ENCODE peak calls at places on chromosome 12, in ten cellular contexts. D is AG10803, H is K562, V is epithelial cell of esophagus, Z is heart right ventricle, J is stomach, W is gastrocnemius medialis, F is esophagus squamous epithelium, R is Panc1, L is astrocyte of the cerebellum. T is an unnamed sample.

GRCh38 chr12:6688543-6688999 is 604 bp downstream of the ZNF384 start:
- DNase-seq in W (no peak), D (peak; percentile 22), H (no peak), R (no peak), Z (peak; percentile 45), J (peak; percentile 49), L (no peak), F (peak; percentile 54), V (no peak), T (no peak)

GRCh38 chr12:111773801-111774551 is 7.2 kb downstream of the ALDH2 start:
- DNase-seq in J (peak; percentile 80), D (peak; percentile 90), L (peak; percentile 60), V (peak; percentile 94), Z (peak; percentile 55), R (no peak), F (no peak), W (peak; percentile 79), H (no peak), T (no peak)

GRCh38 chr12:109731806-109732205 is 18.2 kb downstream of the FAM222A start:
- DNase-seq in W (no peak), H (no peak), V (no peak), L (no peak), Z (no peak), J (peak; percentile 22), F (no peak), R (no peak), D (no peak), T (no peak)

GRCh38 chr12:103905730-103906349 is 24.4 kb upstream of the HSP90B1 start:
- DNase-seq in D (no peak), V (peak; percentile 87), L (no peak), W (no peak), R (no peak), J (no peak), Z (no peak), H (no peak), F (no peak), T (no peak)

GRCh38 chr12:3035815-3036702 is 41.1 kb upstream of the TSPAN9 start:
- DNase-seq in Z (no peak), L (no peak), R (no peak), J (no peak), H (no peak), V (no peak), D (no peak), F (no peak), W (no peak), T (no peak)

GRCh38 chr12:27143676-27144075 is 61.3 kb upstream of the C12orf71 start:
- DNase-seq in J (no peak), D (no peak), R (no peak), L (no peak), H (no peak), F (no peak), W (no peak), V (no peak), Z (no peak), T (no peak)

GRCh38 chr12:13404111-13404628 is 207.6 kb downstream of the EMP1 start:
- DNase-seq in J (no peak), L (no peak), D (no peak), W (no peak), F (no peak), V (no peak), R (no peak), H (no peak), Z (no peak), T (no peak)

GRCh38 chr12:106147956-106148355 is 9.2 kb upstream of the NUAK1 start:
- DNase-seq in V (no peak), J (peak; percentile 84), R (no peak), H (no peak), D (no peak), W (peak; percentile 82), Z (peak; percentile 86), F (no peak), L (no peak), T (no peak)

DNA sequence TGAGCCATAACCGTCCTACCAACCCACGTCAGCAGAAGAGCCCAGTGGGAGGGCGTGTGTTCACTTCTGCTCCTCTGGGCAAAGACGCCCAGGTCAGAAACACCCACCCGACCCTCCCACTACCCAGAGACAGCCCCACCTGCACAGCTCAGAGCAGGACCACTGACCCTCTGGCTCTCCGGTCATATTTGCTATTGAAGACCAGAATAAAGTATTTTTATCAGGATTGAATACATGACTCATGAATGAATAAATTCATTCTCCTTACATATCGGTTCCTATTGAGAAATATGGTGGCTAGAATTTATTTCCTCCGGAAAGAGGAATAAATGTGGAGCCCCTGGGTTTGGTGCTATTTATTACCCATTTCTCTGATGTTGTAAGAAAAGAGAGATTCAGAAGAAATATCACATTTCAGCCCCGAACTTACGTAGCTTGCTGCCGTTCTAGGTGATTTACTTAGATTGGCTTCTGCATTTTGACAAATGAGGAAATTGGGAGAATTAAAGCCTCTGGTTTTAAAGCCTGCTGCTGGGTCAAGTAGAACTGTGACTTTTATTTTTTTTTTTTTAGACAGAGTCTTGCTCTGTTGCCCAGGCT is 36.4 kb upstream of the P2RX7 start:
- DNase-seq in J (no peak), R (no peak), Z (no peak), L (no peak), H (no peak), W (no peak), F (no peak), D (no peak), V (no peak), T (no peak)
- TF ChIP-seq CTCF in J (no peak), R (peak; percentile 37), Z (peak; percentile 10), L (no peak), H (no peak), W (no peak), F (no peak), D (no peak), V (no peak), T (peak; percentile 9)

GRCh38 chr12:132451172-132451835 is 38.6 kb upstream of the FBRSL1 start:
- DNase-seq in F (no peak), D (no peak), H (no peak), J (no peak), Z (no peak), W (no peak), R (no peak), L (no peak), V (no peak), T (no peak)

GRCh38 chr12:132450391-132451171 is 39.4 kb upstream of the FBRSL1 start:
- DNase-seq in J (no peak), Z (no peak), W (no peak), F (no peak), R (no peak), D (no peak), L (no peak), H (no peak), V (no peak), T (no peak)

GRCh38 chr12:132452596-132453350 is 37.2 kb upstream of the FBRSL1 start:
- DNase-seq in L (no peak), W (no peak), H (no peak), F (no peak), D (no peak), V (no peak), Z (no peak), J (no peak), R (no peak), T (no peak)

GRCh38 chr12:132453361-132454133 is 36.4 kb upstream of the FBRSL1 start:
- DNase-seq in F (no peak), L (no peak), J (no peak), D (peak; percentile 61), Z (no peak), W (no peak), V (no peak), R (no peak), H (no peak), T (no peak)

DNA sequence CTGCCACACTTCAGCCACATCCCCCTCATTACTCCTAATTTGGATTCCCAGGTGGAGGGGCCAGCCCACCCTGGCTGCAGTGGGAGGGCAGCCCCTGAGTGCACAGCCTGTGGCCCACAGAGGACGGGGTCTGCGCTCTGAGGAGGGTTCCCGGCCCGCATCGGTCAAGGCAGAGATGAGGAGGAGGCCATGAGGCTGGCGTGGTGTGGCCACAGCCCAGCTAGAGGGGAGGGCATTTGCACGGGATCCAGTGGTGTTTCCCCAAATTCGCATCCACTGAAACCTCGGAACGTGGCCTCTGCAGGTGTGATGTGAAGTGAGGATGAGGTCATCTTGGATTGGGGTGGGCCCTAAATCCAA is 38.1 kb upstream of the FBRSL1 start:
- DNase-seq in J (no peak), F (no peak), R (no peak), D (no peak), L (no peak), W (no peak), V (no peak), Z (no peak), H (no peak), T (no peak)
- TF ChIP-seq CTCF in J (no peak), F (no peak), R (no peak), D (no peak), L (no peak), W (no peak), V (no peak), Z (no peak), H (no peak), T (no peak)

DNA sequence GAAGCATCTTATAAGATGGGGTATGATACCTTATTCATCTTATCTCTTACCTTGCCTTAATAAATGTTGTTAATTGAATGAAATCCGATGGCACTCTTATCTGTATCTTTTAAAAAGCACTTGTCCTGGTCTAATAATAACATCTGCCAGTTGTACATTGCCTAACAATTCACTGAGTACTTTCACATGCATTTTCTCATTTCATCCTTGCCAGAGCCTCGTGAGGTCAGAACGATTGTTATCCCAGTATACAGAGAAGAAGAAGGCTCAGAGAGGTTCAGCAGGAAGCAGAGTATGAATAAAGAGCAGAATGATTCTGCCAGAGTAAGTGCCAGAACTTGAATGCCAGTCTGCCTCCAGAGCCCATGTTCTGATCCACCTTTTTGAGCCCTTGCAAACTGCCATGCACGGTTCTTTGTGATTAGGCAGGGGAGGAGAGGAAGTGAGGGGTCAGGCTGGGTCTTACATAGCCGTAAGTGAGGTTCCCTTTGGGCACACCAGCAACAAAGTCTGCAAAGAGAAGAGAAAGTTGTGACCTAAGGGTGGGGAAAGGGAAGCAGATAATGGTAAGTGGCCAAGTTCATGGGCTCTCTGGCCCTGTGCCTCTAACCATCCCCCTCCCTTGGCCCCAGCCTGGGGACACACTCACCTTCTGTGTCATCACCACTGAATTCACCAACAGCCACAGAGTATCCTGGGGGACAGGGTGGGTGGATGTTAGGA is 11.7 kb downstream of the ITGA5 start:
- DNase-seq in W (no peak), L (no peak), J (no peak), F (no peak), Z (no peak), D (no peak), H (no peak), V (no peak), R (no peak), T (no peak)
- TF ChIP-seq CTCF in W (no peak), L (no peak), J (no peak), F (no peak), Z (no peak), D (no peak), H (no peak), V (no peak), R (no peak), T (no peak)

GRCh38 chr12:69651922-69652321 is 41.2 kb upstream of the LRRC10 start:
- DNase-seq in H (peak; percentile 42), W (no peak), J (no peak), R (no peak), V (no peak), Z (no peak), F (no peak), L (no peak), D (no peak), T (no peak)

GRCh38 chr12:69647178-69647577 is 36.5 kb upstream of the LRRC10 start:
- DNase-seq in D (no peak), W (no peak), Z (no peak), H (no peak), R (no peak), J (no peak), F (no peak), V (no peak), L (no peak), T (no peak)

GRCh38 chr12:69648476-69648875 is 37.8 kb upstream of the LRRC10 start:
- DNase-seq in D (peak; percentile 93), J (no peak), W (no peak), F (no peak), Z (no peak), V (peak; percentile 97), H (no peak), R (no peak), L (peak; percentile 37), T (no peak)

GRCh38 chr12:69653703-69654102 is 43.0 kb upstream of the LRRC10 start:
- DNase-seq in J (no peak), W (no peak), V (peak; percentile 83), H (no peak), R (no peak), D (peak; percentile 43), L (no peak), F (no peak), Z (no peak), T (no peak)

GRCh38 chr12:69649529-69649928 is 38.8 kb upstream of the LRRC10 start:
- DNase-seq in W (no peak), Z (no peak), R (no peak), L (no peak), J (no peak), H (no peak), F (no peak), D (peak; percentile 17), V (no peak), T (no peak)
- TF ChIP-seq CTCF in W (no peak), Z (no peak), R (peak; percentile 56), L (no peak), J (no peak), H (peak; percentile 11), F (no peak), D (no peak), V (no peak), T (no peak)

T was measured in neural crest cell.